ENCODE peak calls at places on chromosomes 3 and 15, in four cellular contexts. X is cardiac muscle cell; T is CD8-positive, alpha-beta memory T cell; H is left lung. I is an unnamed sample.

GRCh38 chr3:42802876-42803799 is 1.2 kb downstream of the HIGD1A start:
- DNase-seq in X (no peak), T (peak; percentile 2), H (no peak), I (peak; percentile 58)

GRCh38 chr15:96457852-96458251 is 127.4 kb downstream of the NR2F2 start:
- DNase-seq in X (no peak), T (no peak), H (no peak), I (no peak)

GRCh38 chr15:85639752-85640381 is 154.9 kb downstream of the KLHL25 start:
- DNase-seq in X (peak; percentile 50), T (no peak), H (no peak), I (peak; percentile 52)

GRCh38 chr3:86047329-86047625 is 943.7 kb downstream of the VGLL3 start:
- DNase-seq in X (no peak), T (no peak), H (no peak), I (no peak)

GRCh38 chr15:47756872-47757271 is 39.6 kb downstream of the SEMA6D start:
- DNase-seq in X (peak; percentile 66), T (no peak), H (peak; percentile 38), I (peak; percentile 65)

GRCh38 chr3:141076821-141077571 is 25.8 kb downstream of the SPSB4 start:
- DNase-seq in X (peak; percentile 48), T (no peak), H (no peak), I (no peak)

GRCh38 chr3:18111702-18112311 is 313.3 kb downstream of the SATB1 start:
- DNase-seq in X (peak; percentile 40), T (no peak), H (no peak), I (peak; percentile 8)

GRCh38 chr3:69411331-69411730 is 25.4 kb upstream of the FRMD4B start:
- DNase-seq in X (peak; percentile 31), T (no peak), H (no peak), I (no peak)

GRCh38 chr3:76723366-76723765 is 316.5 kb upstream of the ROBO2 start:
- DNase-seq in X (no peak), T (no peak), H (no peak), I (no peak)

GRCh38 chr3:38782148-38782547 is 33.9 kb downstream of the SCN10A start:
- DNase-seq in X (peak; percentile 25), T (no peak), H (no peak), I (no peak)

GRCh38 chr3:133038089-133038730 is at the start of gene TMEM108:
- DNase-seq in X (peak; percentile 61), T (no peak), H (peak; percentile 89), I (peak; percentile 16)

GRCh38 chr15:35696767-35697231 is 150.8 kb upstream of the DPH6 start:
- DNase-seq in X (peak; percentile 86), T (no peak), H (no peak), I (peak; percentile 59)

GRCh38 chr3:167467848-167468611 is 5.8 kb downstream of the SERPINI2 start:
- DNase-seq in X (no peak), T (no peak), H (peak; percentile 5), I (no peak)

GRCh38 chr15:45023659-45024320 is 795 bp downstream of the SORD start:
- DNase-seq in X (peak; percentile 2), T (no peak), H (no peak), I (peak; percentile 45)

GRCh38 chr3:74532446-74532845 is 82.0 kb downstream of the CNTN3 start:
- DNase-seq in X (peak; percentile 81), T (no peak), H (no peak), I (no peak)

GRCh38 chr3:15268033-15268631 is 62.1 kb downstream of the CAPN7 start:
- DNase-seq in X (peak; percentile 93), T (peak; percentile 77), H (peak; percentile 94), I (peak; percentile 79)
- H3K4me3 ChIP-seq in X (no peak overlapping the region), T (no peak overlapping the region), H (no peak overlapping the region), I (no peak overlapping the region)

DNA sequence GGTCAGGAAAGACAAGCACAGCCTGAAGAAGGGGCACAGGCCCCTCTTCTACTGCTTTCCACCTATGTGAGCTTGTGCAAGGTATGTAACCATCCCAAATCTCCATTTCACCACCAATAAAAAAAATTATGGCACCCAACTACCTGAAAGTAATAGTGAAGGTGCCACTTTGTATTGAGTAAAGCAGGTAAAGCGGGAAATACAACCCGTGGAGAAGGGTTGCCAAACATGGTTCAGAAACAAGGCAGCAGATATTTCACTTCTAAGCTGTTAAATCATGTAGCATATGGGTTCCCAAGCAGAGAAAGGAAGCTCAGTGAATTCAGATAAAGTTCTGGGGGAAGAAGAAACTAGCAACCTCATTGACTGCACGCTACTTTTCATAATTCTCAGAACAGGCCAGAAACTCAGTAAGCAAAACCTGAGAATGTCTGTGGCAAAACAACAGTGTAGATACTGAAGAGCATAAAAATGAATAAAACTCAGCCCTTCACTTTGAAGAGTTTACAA is 4.1 kb downstream of the PLOD2 start:
- DNase-seq in X (no peak), T (no peak), H (no peak), I (peak; percentile 47)
- H3K27ac ChIP-seq in X (peak overlapping the region; percentile 82), T (peak overlapping the region; percentile 7), H (peak overlapping the region; percentile 69), I (peak overlapping the region; percentile 74)

DNA sequence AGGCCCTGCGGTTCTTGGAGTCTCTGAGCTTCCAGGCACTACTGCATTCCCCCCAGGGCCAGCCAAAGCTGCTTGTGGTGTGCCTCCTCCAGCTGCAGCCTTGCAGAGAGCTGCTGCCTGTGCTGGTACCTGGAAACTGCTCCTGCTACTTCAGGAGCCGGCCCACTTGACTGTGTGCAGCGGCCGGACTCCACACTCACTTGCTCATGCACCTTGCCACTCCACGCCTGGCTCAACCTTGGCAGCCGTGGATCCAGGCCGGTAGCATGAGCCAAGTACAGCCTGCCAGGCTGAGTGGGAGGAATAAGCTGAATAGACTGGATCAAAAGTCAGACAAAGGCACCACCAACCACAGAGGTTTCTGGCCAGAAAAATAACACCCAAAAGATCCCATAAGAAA is 169.7 kb downstream of the TJP1 start:
- DNase-seq in X (no peak), T (no peak), H (no peak), I (no peak)
- H3K4me3 ChIP-seq in X (no peak overlapping the region), T (no peak overlapping the region), H (no peak overlapping the region), I (no peak overlapping the region)

GRCh38 chr3:59480486-59480995 is 430.7 kb upstream of the CFAP20DC start:
- DNase-seq in X (peak; percentile 40), T (no peak), H (no peak), I (no peak)
- H3K27ac ChIP-seq in X (no peak overlapping the region), T (no peak overlapping the region), H (no peak overlapping the region), I (no peak overlapping the region)